ENCODE peak calls at places on chromosomes 12 and 14, in six cellular contexts. One of them, this sample, is unnamed.

GRCh38 chr12:57368349-57369095 is 62.3 kb downstream of the R3HDM2 start:
- DNase-seq in astrocyte: no peak
- DNase-seq in OCI-LY7: no peak
- DNase-seq in HCT116: no peak
- DNase-seq in hepatocyte: peak
- DNase-seq in left lung: no peak
- DNase-seq in this sample: no peak

GRCh38 chr12:127162902-127163301 is 1104.1 kb upstream of the TMEM132C start:
- DNase-seq in left lung: no peak
- DNase-seq in OCI-LY7: no peak
- DNase-seq in hepatocyte: peak
- DNase-seq in astrocyte: peak
- DNase-seq in HCT116: no peak
- DNase-seq in this sample: no peak

GRCh38 chr12:132429932-132430643 is 59.9 kb upstream of the FBRSL1 start:
- DNase-seq in OCI-LY7: peak
- DNase-seq in hepatocyte: peak
- DNase-seq in astrocyte: no peak
- DNase-seq in HCT116: peak
- DNase-seq in left lung: peak
- DNase-seq in this sample: no peak

GRCh38 chr14:53432378-53432802 is 279.3 kb upstream of the DDHD1 start:
- DNase-seq in HCT116: peak
- DNase-seq in hepatocyte: peak
- DNase-seq in OCI-LY7: peak
- DNase-seq in astrocyte: peak
- DNase-seq in left lung: no peak
- DNase-seq in this sample: no peak

GRCh38 chr12:109760031-109760929 is 46.7 kb downstream of the FAM222A start:
- DNase-seq in left lung: peak
- DNase-seq in OCI-LY7: no peak
- DNase-seq in astrocyte: no peak
- DNase-seq in HCT116: no peak
- DNase-seq in hepatocyte: no peak
- DNase-seq in this sample: peak

GRCh38 chr12:109951751-109952150 is 44.4 kb downstream of the GIT2 start:
- DNase-seq in HCT116: peak
- DNase-seq in OCI-LY7: no peak
- DNase-seq in hepatocyte: peak
- DNase-seq in left lung: no peak
- DNase-seq in astrocyte: peak
- DNase-seq in this sample: no peak

GRCh38 chr12:79645235-79645630 is 45.5 kb downstream of the PAWR start:
- DNase-seq in HCT116: no peak
- DNase-seq in left lung: no peak
- DNase-seq in OCI-LY7: no peak
- DNase-seq in hepatocyte: no peak
- DNase-seq in astrocyte: no peak
- DNase-seq in this sample: no peak

GRCh38 chr14:63493246-63493645 is 49.9 kb downstream of the PPP2R5E start:
- DNase-seq in HCT116: peak
- DNase-seq in astrocyte: peak
- DNase-seq in left lung: no peak
- DNase-seq in OCI-LY7: peak
- DNase-seq in hepatocyte: peak
- DNase-seq in this sample: no peak

GRCh38 chr14:106141242-106142220 is 615.1 kb downstream of the TMEM121 start:
- DNase-seq in astrocyte: no peak
- DNase-seq in OCI-LY7: no peak
- DNase-seq in hepatocyte: no peak
- DNase-seq in left lung: no peak
- DNase-seq in HCT116: no peak
- DNase-seq in this sample: no peak

GRCh38 chr12:105522166-105522825 is 191.8 kb downstream of the C12orf75 start:
- DNase-seq in left lung: no peak
- DNase-seq in OCI-LY7: no peak
- DNase-seq in HCT116: no peak
- DNase-seq in astrocyte: peak
- DNase-seq in hepatocyte: no peak
- DNase-seq in this sample: no peak

GRCh38 chr12:130192667-130193345 is 30.5 kb downstream of the FZD10 start:
- DNase-seq in hepatocyte: no peak
- DNase-seq in OCI-LY7: no peak
- DNase-seq in astrocyte: no peak
- DNase-seq in left lung: no peak
- DNase-seq in HCT116: no peak
- DNase-seq in this sample: no peak

GRCh38 chr12:23431006-23431405 is 518.5 kb downstream of the SOX5 start:
- DNase-seq in OCI-LY7: no peak
- DNase-seq in HCT116: no peak
- DNase-seq in astrocyte: peak
- DNase-seq in left lung: no peak
- DNase-seq in hepatocyte: no peak
- DNase-seq in this sample: no peak

GRCh38 chr12:18696971-18697602 is 40.7 kb downstream of the PLCZ1 start:
- DNase-seq in astrocyte: peak
- DNase-seq in left lung: no peak
- DNase-seq in OCI-LY7: no peak
- DNase-seq in hepatocyte: no peak
- DNase-seq in HCT116: no peak
- DNase-seq in this sample: no peak

GRCh38 chr14:101980700-101981099 is 16.3 kb downstream of the DYNC1H1 start:
- DNase-seq in OCI-LY7: peak
- DNase-seq in hepatocyte: peak
- DNase-seq in astrocyte: peak
- DNase-seq in HCT116: peak
- DNase-seq in left lung: peak
- DNase-seq in this sample: peak

GRCh38 chr14:101979666-101980065 is 15.3 kb downstream of the DYNC1H1 start:
- DNase-seq in left lung: no peak
- DNase-seq in OCI-LY7: no peak
- DNase-seq in HCT116: no peak
- DNase-seq in astrocyte: no peak
- DNase-seq in hepatocyte: no peak
- DNase-seq in this sample: no peak

GRCh38 chr14:101977311-101978071 is 13.1 kb downstream of the DYNC1H1 start:
- DNase-seq in HCT116: no peak
- DNase-seq in left lung: no peak
- DNase-seq in astrocyte: no peak
- DNase-seq in hepatocyte: no peak
- DNase-seq in OCI-LY7: no peak
- DNase-seq in this sample: no peak

GRCh38 chr14:101982621-101983020 is 18.2 kb downstream of the DYNC1H1 start:
- DNase-seq in OCI-LY7: no peak
- DNase-seq in astrocyte: no peak
- DNase-seq in hepatocyte: no peak
- DNase-seq in left lung: no peak
- DNase-seq in HCT116: no peak
- DNase-seq in this sample: no peak

DNA sequence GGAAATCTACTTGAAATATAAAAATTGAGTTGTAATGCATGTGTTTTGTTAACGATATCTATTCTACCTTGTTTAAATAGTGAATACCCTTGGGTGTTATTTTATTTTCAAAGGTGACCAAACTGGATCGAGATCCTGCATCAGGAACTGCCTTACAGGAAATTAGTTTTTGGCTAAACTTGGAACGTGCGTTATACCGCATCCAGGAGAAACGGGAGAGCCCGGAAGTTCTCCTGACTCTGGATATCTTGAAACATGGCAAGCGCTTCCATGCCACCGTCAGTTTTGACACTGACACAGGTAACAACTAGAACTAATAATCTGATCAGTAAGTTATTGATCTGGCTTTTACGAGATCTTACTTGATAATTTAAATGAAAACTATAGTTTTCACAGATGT is 15.9 kb downstream of the DYNC1H1 start:
- DNase-seq in HCT116: no peak
- DNase-seq in hepatocyte: no peak
- DNase-seq in astrocyte: no peak
- DNase-seq in OCI-LY7: no peak
- DNase-seq in left lung: no peak
- DNase-seq in this sample: no peak
- H3K27ac ChIP-seq in HCT116: peak
- H3K27ac ChIP-seq in hepatocyte: peak
- H3K27ac ChIP-seq in astrocyte: peak
- H3K27ac ChIP-seq in OCI-LY7: no peak
- H3K27ac ChIP-seq in left lung: peak
- H3K27ac ChIP-seq in this sample: peak

DNA sequence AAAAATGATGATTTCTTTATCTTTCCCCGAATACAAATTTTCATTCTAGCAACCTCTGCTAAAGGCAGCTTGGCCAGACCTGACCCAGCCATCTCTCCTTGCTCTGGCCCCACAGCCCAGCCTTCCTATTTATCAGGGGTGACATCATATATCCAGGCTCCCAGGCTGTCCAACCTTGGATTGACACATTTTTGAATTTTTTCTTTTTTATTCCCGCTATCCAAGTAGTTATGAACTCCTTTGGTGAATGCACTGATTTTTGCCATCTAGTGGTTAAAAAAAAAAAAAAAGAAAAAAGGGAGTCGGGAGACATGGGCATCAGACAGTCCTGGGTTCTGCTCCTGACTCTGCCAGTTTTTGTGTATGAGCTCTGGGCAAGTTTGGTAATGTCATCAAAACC is 120.5 kb downstream of the PTPN11 start:
- DNase-seq in HCT116: no peak
- DNase-seq in hepatocyte: no peak
- DNase-seq in OCI-LY7: no peak
- DNase-seq in astrocyte: no peak
- DNase-seq in left lung: no peak
- DNase-seq in this sample: no peak
- TF ChIP-seq CTCF in HCT116: peak
- TF ChIP-seq CTCF in hepatocyte: no peak
- TF ChIP-seq CTCF in OCI-LY7: peak
- TF ChIP-seq CTCF in astrocyte: no peak
- TF ChIP-seq CTCF in left lung: no peak
- TF ChIP-seq CTCF in this sample: no peak

GRCh38 chr12:75482636-75483035 is 2.1 kb downstream of the GLIPR1 start:
- DNase-seq in HCT116: no peak
- DNase-seq in left lung: no peak
- DNase-seq in astrocyte: no peak
- DNase-seq in hepatocyte: no peak
- DNase-seq in OCI-LY7: peak
- DNase-seq in this sample: no peak
- H3K4me3 ChIP-seq in HCT116: no peak
- H3K4me3 ChIP-seq in left lung: peak
- H3K4me3 ChIP-seq in astrocyte: peak
- H3K4me3 ChIP-seq in hepatocyte: no peak
- H3K4me3 ChIP-seq in OCI-LY7: peak
- H3K4me3 ChIP-seq in this sample: peak

GRCh38 chr12:51702582-51702981 is 111.5 kb downstream of the SCN8A start:
- DNase-seq in astrocyte: no peak
- DNase-seq in hepatocyte: no peak
- DNase-seq in left lung: no peak
- DNase-seq in OCI-LY7: no peak
- DNase-seq in HCT116: no peak
- DNase-seq in this sample: no peak
- H3K27ac ChIP-seq in astrocyte: no peak
- H3K27ac ChIP-seq in hepatocyte: no peak
- H3K27ac ChIP-seq in left lung: no peak
- H3K27ac ChIP-seq in OCI-LY7: no peak
- H3K27ac ChIP-seq in HCT116: no peak
- H3K27ac ChIP-seq in this sample: no peak

GRCh38 chr14:91021991-91022621 is 38.3 kb downstream of the RPS6KA5 start:
- DNase-seq in HCT116: no peak
- DNase-seq in left lung: no peak
- DNase-seq in OCI-LY7: no peak
- DNase-seq in astrocyte: no peak
- DNase-seq in hepatocyte: no peak
- DNase-seq in this sample: no peak

GRCh38 chr14:91018465-91018864 is 42.0 kb downstream of the RPS6KA5 start:
- DNase-seq in hepatocyte: no peak
- DNase-seq in HCT116: no peak
- DNase-seq in left lung: no peak
- DNase-seq in OCI-LY7: no peak
- DNase-seq in astrocyte: no peak
- DNase-seq in this sample: no peak

GRCh38 chr14:91019673-91020072 is 40.8 kb downstream of the RPS6KA5 start:
- DNase-seq in astrocyte: no peak
- DNase-seq in left lung: no peak
- DNase-seq in OCI-LY7: no peak
- DNase-seq in HCT116: no peak
- DNase-seq in hepatocyte: no peak
- DNase-seq in this sample: no peak

GRCh38 chr14:91017011-91017410 is 43.4 kb downstream of the RPS6KA5 start:
- DNase-seq in HCT116: no peak
- DNase-seq in OCI-LY7: no peak
- DNase-seq in astrocyte: no peak
- DNase-seq in hepatocyte: no peak
- DNase-seq in left lung: no peak
- DNase-seq in this sample: no peak

GRCh38 chr14:91021115-91021514 is 39.3 kb downstream of the RPS6KA5 start:
- DNase-seq in hepatocyte: no peak
- DNase-seq in astrocyte: no peak
- DNase-seq in HCT116: no peak
- DNase-seq in OCI-LY7: no peak
- DNase-seq in left lung: no peak
- DNase-seq in this sample: no peak
- TF ChIP-seq CTCF in hepatocyte: no peak
- TF ChIP-seq CTCF in astrocyte: no peak
- TF ChIP-seq CTCF in HCT116: no peak
- TF ChIP-seq CTCF in OCI-LY7: no peak
- TF ChIP-seq CTCF in left lung: no peak
- TF ChIP-seq CTCF in this sample: no peak

GRCh38 chr14:67411820-67412421 is at the start of gene PLEK2:
- DNase-seq in astrocyte: no peak
- DNase-seq in HCT116: peak
- DNase-seq in left lung: peak
- DNase-seq in OCI-LY7: no peak
- DNase-seq in hepatocyte: peak
- DNase-seq in this sample: no peak
- H3K4me3 ChIP-seq in astrocyte: peak
- H3K4me3 ChIP-seq in HCT116: peak
- H3K4me3 ChIP-seq in left lung: peak
- H3K4me3 ChIP-seq in OCI-LY7: no peak
- H3K4me3 ChIP-seq in hepatocyte: no peak
- H3K4me3 ChIP-seq in this sample: peak

DNA sequence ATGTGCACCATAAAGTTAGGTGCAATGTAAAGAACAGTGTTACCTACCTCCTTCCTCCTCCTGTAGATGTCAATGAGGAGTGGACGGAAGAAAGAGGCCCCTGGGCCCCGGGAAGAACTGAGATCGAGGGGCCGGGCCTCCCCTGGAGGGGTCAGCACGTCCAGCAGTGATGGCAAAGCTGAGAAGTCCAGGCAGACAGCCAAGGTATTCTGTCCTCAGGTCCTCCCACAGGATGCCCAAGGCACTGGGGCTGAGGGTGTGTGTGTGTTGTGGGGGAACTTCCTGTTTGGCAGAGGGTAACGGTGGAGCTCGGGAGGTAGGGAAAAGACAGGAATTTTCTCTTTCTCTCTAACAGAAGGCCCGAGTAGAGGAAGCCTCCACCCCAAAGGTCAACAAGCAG is 6.4 kb downstream of the ATN1 start:
- DNase-seq in hepatocyte: no peak
- DNase-seq in OCI-LY7: no peak
- DNase-seq in HCT116: no peak
- DNase-seq in astrocyte: peak
- DNase-seq in left lung: no peak
- DNase-seq in this sample: no peak
- H3K27ac ChIP-seq in hepatocyte: peak
- H3K27ac ChIP-seq in OCI-LY7: no peak
- H3K27ac ChIP-seq in HCT116: peak
- H3K27ac ChIP-seq in astrocyte: peak
- H3K27ac ChIP-seq in left lung: peak
- H3K27ac ChIP-seq in this sample: peak

GRCh38 chr12:93356214-93356613 is 21.5 kb upstream of the NUDT4 start:
- DNase-seq in astrocyte: no peak
- DNase-seq in left lung: no peak
- DNase-seq in hepatocyte: no peak
- DNase-seq in HCT116: no peak
- DNase-seq in OCI-LY7: no peak
- DNase-seq in this sample: no peak
- TF ChIP-seq CTCF in astrocyte: no peak
- TF ChIP-seq CTCF in left lung: no peak
- TF ChIP-seq CTCF in hepatocyte: no peak
- TF ChIP-seq CTCF in HCT116: no peak
- TF ChIP-seq CTCF in OCI-LY7: no peak
- TF ChIP-seq CTCF in this sample: no peak

This sample was measured in coronary artery.